ENCODE peak calls at places on chromosomes 16 and 17, in eight cellular contexts. I is RCC 7860; N is foreskin fibroblast; S is lung microvascular endothelial cell; G is A172; Y is cardiac septum; O is HS-5; U is activated CD4-positive, CD25-positive, alpha-beta regulatory T cell treated with anti-CD3 and anti-CD28 coated beads, Interleukin-2, amount 50 U/mL, for 72 hours. W is an unnamed sample.

GRCh38 chr16:28193530-28194423 is 18.0 kb downstream of the XPO6 start:
- DNase-seq in I (peak; percentile 59), N (peak; percentile 90), S (peak; percentile 61), G (peak; percentile 92), Y (no peak), O (peak; percentile 95), U (peak; percentile 45), W (no peak)

GRCh38 chr17:927611-928461 is 51.7 kb downstream of the NXN start:
- DNase-seq in I (peak; percentile 95), N (peak; percentile 96), S (no peak), G (peak; percentile 99), Y (no peak), O (peak; percentile 92), U (no peak), W (peak; percentile 82)

GRCh38 chr16:30937692-30938091 is 11.2 kb upstream of the ORAI3 start:
- DNase-seq in I (no peak), N (no peak), S (no peak), G (no peak), Y (no peak), O (no peak), U (no peak), W (no peak)

GRCh38 chr17:82399030-82399429 is 19.1 kb upstream of the HEXD start:
- DNase-seq in I (no peak), N (peak; percentile 96), S (peak; percentile 31), G (peak; percentile 77), Y (no peak), O (peak; percentile 74), U (no peak), W (no peak)

GRCh38 chr17:7932949-7933348 is 943 bp downstream of the CNTROB start:
- DNase-seq in I (peak; percentile 62), N (peak; percentile 86), S (peak; percentile 20), G (peak; percentile 71), Y (peak; percentile 62), O (no peak), U (peak; percentile 40), W (peak; percentile 76)

GRCh38 chr16:57419506-57419905 is 14.9 kb downstream of the CCL17 start:
- DNase-seq in I (no peak), N (no peak), S (no peak), G (no peak), Y (no peak), O (no peak), U (no peak), W (no peak)

GRCh38 chr17:60390881-60391418 is 983 bp downstream of the USP32 start:
- DNase-seq in I (no peak), N (peak; percentile 67), S (peak; percentile 73), G (peak; percentile 53), Y (no peak), O (peak; percentile 19), U (no peak), W (no peak)

GRCh38 chr17:37430051-37430591 is 23.4 kb downstream of the TADA2A start:
- DNase-seq in I (no peak), N (peak; percentile 58), S (no peak), G (peak; percentile 15), Y (no peak), O (no peak), U (no peak), W (no peak)

GRCh38 chr16:90077757-90078593 is 844 bp upstream of the PRDM7 start:
- DNase-seq in I (no peak), N (peak; percentile 49), S (peak; percentile 48), G (peak; percentile 14), Y (no peak), O (no peak), U (no peak), W (no peak)

GRCh38 chr17:43784628-43785101 is 4.4 kb downstream of the CFAP97D1 start:
- DNase-seq in I (peak; percentile 37), N (peak; percentile 83), S (peak; percentile 82), G (peak; percentile 64), Y (no peak), O (no peak), U (no peak), W (no peak)

GRCh38 chr17:38798614-38799500 is 499 bp downstream of the PIP4K2B start:
- DNase-seq in I (peak; percentile 29), N (peak; percentile 73), S (peak; percentile 64), G (peak; percentile 42), Y (peak; percentile 78), O (no peak), U (peak; percentile 62), W (peak; percentile 77)

GRCh38 chr17:28119560-28119959 is 77.1 kb downstream of the NLK start:
- DNase-seq in I (no peak), N (no peak), S (no peak), G (no peak), Y (no peak), O (no peak), U (no peak), W (no peak)

W was measured in sigmoid colon.